ENCODE peak calls at places on chromosomes 1 and 21, in six cellular contexts. One of them, this sample, is unnamed.

GRCh38 chr1:236407059-236407458 is 13.0 kb downstream of the EDARADD start:
- DNase-seq in NCI-H446: no peak
- DNase-seq in activated CD4-positive, alpha-beta T cell treated with anti-CD3 and anti-CD28 coated beads for 1 hour: no peak
- DNase-seq in retina: no peak
- DNase-seq in hepatic stellate cell: no peak
- DNase-seq in NCI-H1417: no peak
- DNase-seq in this sample: no peak

GRCh38 chr1:175397103-175397502 is 204.5 kb upstream of the KIAA0040 start:
- DNase-seq in hepatic stellate cell: no peak
- DNase-seq in activated CD4-positive, alpha-beta T cell treated with anti-CD3 and anti-CD28 coated beads for 1 hour: no peak
- DNase-seq in retina: no peak
- DNase-seq in NCI-H1417: no peak
- DNase-seq in NCI-H446: no peak
- DNase-seq in this sample: no peak

GRCh38 chr1:200364831-200365230 is 45.0 kb downstream of the ZNF281 start:
- DNase-seq in retina: no peak
- DNase-seq in NCI-H1417: no peak
- DNase-seq in activated CD4-positive, alpha-beta T cell treated with anti-CD3 and anti-CD28 coated beads for 1 hour: no peak
- DNase-seq in hepatic stellate cell: no peak
- DNase-seq in NCI-H446: no peak
- DNase-seq in this sample: no peak

GRCh38 chr1:42913426-42914091 is 45.1 kb downstream of the SLC2A1 start:
- DNase-seq in activated CD4-positive, alpha-beta T cell treated with anti-CD3 and anti-CD28 coated beads for 1 hour: no peak
- DNase-seq in NCI-H1417: peak
- DNase-seq in hepatic stellate cell: peak
- DNase-seq in retina: peak
- DNase-seq in NCI-H446: peak
- DNase-seq in this sample: peak

GRCh38 chr21:16022121-16022520 is 292.3 kb downstream of the USP25 start:
- DNase-seq in NCI-H446: peak
- DNase-seq in NCI-H1417: no peak
- DNase-seq in hepatic stellate cell: no peak
- DNase-seq in retina: no peak
- DNase-seq in activated CD4-positive, alpha-beta T cell treated with anti-CD3 and anti-CD28 coated beads for 1 hour: no peak
- DNase-seq in this sample: no peak

GRCh38 chr1:40318970-40319621 is 2.0 kb upstream of the COL9A2 start:
- DNase-seq in NCI-H1417: no peak
- DNase-seq in hepatic stellate cell: no peak
- DNase-seq in activated CD4-positive, alpha-beta T cell treated with anti-CD3 and anti-CD28 coated beads for 1 hour: no peak
- DNase-seq in retina: no peak
- DNase-seq in NCI-H446: no peak
- DNase-seq in this sample: no peak

GRCh38 chr21:34280389-34280795 is 83.4 kb upstream of the KCNE2 start:
- DNase-seq in NCI-H1417: no peak
- DNase-seq in hepatic stellate cell: no peak
- DNase-seq in retina: no peak
- DNase-seq in NCI-H446: peak
- DNase-seq in activated CD4-positive, alpha-beta T cell treated with anti-CD3 and anti-CD28 coated beads for 1 hour: no peak
- DNase-seq in this sample: no peak

GRCh38 chr1:116817582-116818064 is 63.4 kb downstream of the CD2 start:
- DNase-seq in hepatic stellate cell: no peak
- DNase-seq in NCI-H446: no peak
- DNase-seq in NCI-H1417: peak
- DNase-seq in activated CD4-positive, alpha-beta T cell treated with anti-CD3 and anti-CD28 coated beads for 1 hour: peak
- DNase-seq in retina: no peak
- DNase-seq in this sample: peak

GRCh38 chr1:162541619-162542141 is 19.8 kb upstream of the UAP1 start:
- DNase-seq in retina: no peak
- DNase-seq in activated CD4-positive, alpha-beta T cell treated with anti-CD3 and anti-CD28 coated beads for 1 hour: no peak
- DNase-seq in NCI-H1417: no peak
- DNase-seq in hepatic stellate cell: peak
- DNase-seq in NCI-H446: no peak
- DNase-seq in this sample: no peak